ENCODE peak calls at places on chromosomes 2 and 18, in seven cellular contexts. A is osteoblast, N is thyroid gland, Z is uterus, F is aorta, Q is heart left ventricle, E is cardiac muscle cell. X is an unnamed sample.
A peak's percentile ranks its signal among the peaks of the same experiment; 100 is the strongest.

GRCh38 chr2:125582521-125582920 is 1073.4 kb upstream of the GYPC start:
- DNase-seq in N (no peak), Z (no peak), E (no peak), A (no peak), F (no peak), Q (no peak), X (no peak)

GRCh38 chr2:101311390-101312019 is 3.0 kb upstream of the RNF149 start:
- DNase-seq in N (no peak), Z (no peak), Q (no peak), A (no peak), F (no peak), E (no peak), X (no peak)

GRCh38 chr2:39929531-39929930 is 150.5 kb upstream of the THUMPD2 start:
- DNase-seq in F (no peak), A (no peak), Z (no peak), N (no peak), E (no peak), Q (no peak), X (no peak)

GRCh38 chr2:30702694-30703093 is 104.6 kb downstream of the CAPN13 start:
- DNase-seq in E (no peak), Z (no peak), A (no peak), N (no peak), F (no peak), Q (peak; percentile 8), X (peak; percentile 17)

GRCh38 chr2:84882775-84883550 is 2.1 kb upstream of the TRABD2A start:
- DNase-seq in N (no peak), Z (no peak), F (no peak), Q (no peak), E (no peak), A (no peak), X (no peak)

GRCh38 chr2:922230-922629 is 28.4 kb upstream of the SNTG2 start:
- DNase-seq in E (no peak), N (no peak), Z (no peak), Q (no peak), A (no peak), F (no peak), X (no peak)

GRCh38 chr2:235116885-235117492 is 165.2 kb downstream of the SH3BP4 start:
- DNase-seq in E (peak; percentile 65), F (no peak), Q (no peak), Z (no peak), A (no peak), N (no peak), X (no peak)

GRCh38 chr2:108917078-108917440 is 72.0 kb downstream of the EDAR start:
- DNase-seq in A (no peak), Z (no peak), E (peak; percentile 42), Q (no peak), N (peak; percentile 14), F (no peak), X (no peak)

GRCh38 chr18:74331404-74331803 is 15.8 kb downstream of the C18orf63 start:
- DNase-seq in A (no peak), N (no peak), E (peak; percentile 80), F (no peak), Z (no peak), Q (no peak), X (no peak)

GRCh38 chr18:23772327-23772920 is 83.2 kb downstream of the LAMA3 start:
- DNase-seq in Q (no peak), F (no peak), E (no peak), Z (no peak), N (no peak), A (no peak), X (no peak)

GRCh38 chr2:196263181-196263747 is 91.9 kb upstream of the STK17B start:
- DNase-seq in Q (no peak), E (peak; percentile 14), A (no peak), N (no peak), F (no peak), Z (no peak), X (no peak)

DNA sequence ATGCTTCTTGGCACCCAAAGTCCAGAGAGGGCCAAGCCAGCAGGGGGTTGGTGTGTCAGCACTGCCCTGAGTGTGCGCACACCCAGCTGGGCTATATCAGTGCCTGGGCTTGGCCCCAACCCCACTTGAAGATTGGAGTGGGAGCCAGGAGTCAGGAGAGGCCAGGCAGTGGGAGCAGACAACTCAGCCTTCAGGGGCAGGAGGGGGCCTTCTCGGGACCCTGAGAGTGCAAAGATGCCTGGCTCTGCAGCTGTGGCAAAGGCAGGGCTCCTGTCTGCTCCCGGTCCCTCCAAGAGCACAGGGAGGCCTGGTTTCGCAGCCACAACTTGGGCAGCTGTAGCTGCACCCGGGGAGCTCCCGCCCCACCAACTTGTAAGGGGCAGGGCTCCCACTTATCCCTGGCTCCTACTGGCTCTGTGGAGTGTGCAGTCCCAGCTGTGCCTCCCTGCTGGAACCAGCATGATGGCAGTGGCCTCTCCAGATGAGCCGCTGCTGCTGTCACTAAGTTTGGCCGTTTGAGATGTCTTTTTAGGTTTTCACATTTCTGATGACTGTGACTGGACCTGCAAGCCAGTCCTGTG is 148.7 kb upstream of the HS6ST1 start:
- DNase-seq in Z (no peak), A (peak; percentile 27), F (no peak), E (no peak), Q (peak; percentile 74), N (no peak), X (peak; percentile 27)
- H3K9me3 ChIP-seq in Z (no peaks in the 10 kb centered on the region), A (peaks cover 8% of the 10 kb centered on the region), F (peaks cover 2% of the 10 kb centered on the region), E (no peaks in the 10 kb centered on the region), Q (peaks cover 47% of the 10 kb centered on the region), N (no peaks in the 10 kb centered on the region), X (peaks cover 39% of the 10 kb centered on the region)

DNA sequence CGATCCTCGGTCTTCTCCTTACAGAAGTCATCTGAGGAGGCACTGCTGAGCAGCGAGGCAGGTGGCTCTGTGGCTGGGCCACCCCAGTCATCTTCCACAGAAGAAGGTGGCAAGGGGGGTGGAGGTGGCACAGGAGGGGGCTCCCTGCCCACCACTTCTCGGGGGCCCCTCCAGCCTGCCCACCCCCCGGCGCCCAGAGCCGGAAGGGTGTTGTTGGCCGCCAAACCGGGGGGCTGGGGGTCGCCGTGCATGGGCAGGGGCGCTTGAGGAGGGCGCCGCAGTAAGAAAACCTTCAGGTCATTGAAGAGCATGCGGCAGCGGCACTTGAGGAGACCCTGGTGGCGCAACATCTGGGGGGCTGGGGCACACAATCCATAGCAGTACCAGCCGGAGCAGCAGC is 2.5 kb downstream of the MARCHF4 start:
- DNase-seq in Z (no peak), E (no peak), F (no peak), Q (no peak), A (no peak), N (no peak), X (no peak)
- H3K4me3 ChIP-seq in Z (no peak overlapping the region), E (no peak overlapping the region), F (no peak overlapping the region), Q (no peak overlapping the region), A (no peak overlapping the region), N (no peak overlapping the region), X (no peak overlapping the region)

DNA sequence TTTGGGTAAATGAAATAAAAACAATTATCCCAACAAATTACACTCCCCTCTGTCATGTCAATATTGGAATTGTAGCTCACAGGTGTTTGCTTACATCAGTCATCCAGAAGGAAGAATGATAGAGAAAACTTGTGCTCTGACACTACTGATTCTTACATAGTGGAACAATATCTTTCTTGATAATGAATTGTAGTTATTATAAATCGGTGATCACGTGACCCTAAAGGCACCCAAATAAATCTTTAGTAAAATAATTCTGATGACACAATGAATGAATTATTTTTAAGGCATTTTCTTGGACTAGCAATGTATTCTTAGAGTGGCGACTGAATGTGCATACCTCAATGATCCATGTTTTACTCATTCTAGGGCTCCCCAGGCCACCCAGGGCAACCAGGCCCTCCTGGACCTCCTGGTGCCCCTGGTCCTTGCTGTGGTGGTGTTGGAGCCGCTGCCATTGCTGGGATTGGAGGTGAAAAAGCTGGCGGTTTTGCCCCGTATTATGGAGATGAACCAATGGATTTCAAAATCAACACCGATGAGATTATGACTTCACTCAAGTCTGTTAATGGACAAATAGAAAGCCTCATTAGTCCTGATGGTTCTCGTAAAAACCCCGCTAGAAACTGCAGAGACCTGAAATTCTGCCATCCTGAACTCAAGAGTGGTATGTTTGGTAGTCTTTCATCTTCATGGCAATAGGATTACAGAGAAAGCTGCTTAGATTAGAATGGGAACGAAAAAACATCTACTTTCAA is 34.6 kb downstream of the COL3A1 start:
- DNase-seq in Q (no peak), F (no peak), Z (no peak), A (no peak), N (no peak), E (no peak), X (no peak)
- H3K9me3 ChIP-seq in Q (no peaks in the 10 kb centered on the region), F (no peaks in the 10 kb centered on the region), Z (no peaks in the 10 kb centered on the region), A (no peaks in the 10 kb centered on the region), N (no peaks in the 10 kb centered on the region), E (no peaks in the 10 kb centered on the region), X (peaks cover 1% of the 10 kb centered on the region)

GRCh38 chr2:54589340-54590215 is 133.5 kb downstream of the SPTBN1 start:
- DNase-seq in E (peak; percentile 65), F (no peak), Q (no peak), Z (no peak), A (no peak), N (no peak), X (no peak)
- H3K4me3 ChIP-seq in E (no peak overlapping the region), F (no peak overlapping the region), Q (no peak overlapping the region), Z (no peak overlapping the region), A (no peak overlapping the region), N (no peak overlapping the region), X (no peak overlapping the region)